ENCODE peak calls at places on chromosomes 7 and 10, in four cellular contexts. R is fibroblast of pulmonary artery, P is EH, N is fibroblast of the aortic adventitia. V is an unnamed sample.

GRCh38 chr10:91032614-91033248 is 111.8 kb upstream of the ANKRD1 start:
- DNase-seq in P (peak), N (peak), R (peak), V (no peak)

GRCh38 chr10:34407227-34407626 is 407.9 kb downstream of the PARD3 start:
- DNase-seq in N (peak), P (peak), R (peak), V (no peak)

GRCh38 chr10:112588225-112588990 is 141.4 kb downstream of the VTI1A start:
- DNase-seq in N (no peak), P (no peak), R (no peak), V (no peak)

GRCh38 chr10:4812952-4813351 is 13.1 kb upstream of the AKR1E2 start:
- DNase-seq in R (peak), N (peak), P (peak), V (no peak)

GRCh38 chr7:84506151-84506550 is 311.6 kb upstream of the SEMA3A start:
- DNase-seq in N (peak), R (no peak), P (peak), V (no peak)

GRCh38 chr7:20021834-20022233 is 195.3 kb downstream of the MACC1 start:
- DNase-seq in R (no peak), P (no peak), N (no peak), V (no peak)

GRCh38 chr10:95506056-95506737 is 55.0 kb downstream of the SORBS1 start:
- DNase-seq in P (no peak), R (no peak), N (peak), V (no peak)

GRCh38 chr10:15265076-15265475 is 96.6 kb upstream of the NMT2 start:
- DNase-seq in N (peak), P (no peak), R (peak), V (no peak)

GRCh38 chr10:33211123-33211878 is 123.2 kb downstream of the NRP1 start:
- DNase-seq in N (peak), R (peak), P (peak), V (peak)

GRCh38 chr10:93541402-93542357 is 24.8 kb upstream of the FFAR4 start:
- DNase-seq in R (peak), N (peak), P (peak), V (peak)

GRCh38 chr10:105352281-105352680 is 711.2 kb downstream of the SORCS3 start:
- DNase-seq in N (no peak), P (no peak), R (no peak), V (no peak)

GRCh38 chr7:134289423-134289822 is 27.3 kb downstream of the SLC35B4 start:
- DNase-seq in P (peak), N (peak), R (no peak), V (no peak)

GRCh38 chr10:77939561-77940001 is 13.0 kb upstream of the DLG5 start:
- DNase-seq in N (peak), R (peak), P (peak), V (peak)

GRCh38 chr10:23293145-23293724 is 51.4 kb downstream of the C10orf67 start:
- DNase-seq in R (peak), N (peak), P (peak), V (no peak)

GRCh38 chr10:96269438-96270300 is 1.7 kb downstream of the BLNK start:
- DNase-seq in N (no peak), P (no peak), R (no peak), V (no peak)

GRCh38 chr10:86662186-86663045 is 5.9 kb upstream of the LDB3 start:
- DNase-seq in P (no peak), R (no peak), N (no peak), V (peak)

GRCh38 chr10:79403441-79404230 is 41.8 kb downstream of the ZCCHC24 start:
- DNase-seq in P (peak), N (peak), R (peak), V (peak)

GRCh38 chr7:2530076-2530967 is 10.7 kb downstream of the LFNG start:
- DNase-seq in R (no peak), P (peak), N (no peak), V (peak)

GRCh38 chr10:77149001-77149400 is 488.6 kb downstream of the KCNMA1 start:
- DNase-seq in P (no peak), N (no peak), R (no peak), V (no peak)

GRCh38 chr7:99898836-99899235 is 20.5 kb downstream of the TRIM4 start:
- DNase-seq in N (no peak), P (no peak), R (no peak), V (no peak)

GRCh38 chr7:20519641-20520040 is 95.8 kb upstream of the ABCB5 start:
- DNase-seq in P (no peak), N (no peak), R (no peak), V (no peak)

GRCh38 chr7:51376420-51377092 is 59.9 kb upstream of the COBL start:
- DNase-seq in P (peak), R (no peak), N (peak), V (no peak)

GRCh38 chr10:94137747-94138146 is 144.0 kb downstream of the PLCE1 start:
- DNase-seq in R (no peak), N (peak), P (peak), V (no peak)

GRCh38 chr7:101494602-101495329 is 132.1 kb downstream of the COL26A1 start:
- DNase-seq in P (peak), N (no peak), R (no peak), V (no peak)

GRCh38 chr7:20019757-20020432 is 197.3 kb downstream of the MACC1 start:
- DNase-seq in R (no peak), N (no peak), P (no peak), V (no peak)

GRCh38 chr10:126663328-126663727 is 7.2 kb downstream of the C10orf90 start:
- DNase-seq in N (peak), R (peak), P (peak), V (peak)